ENCODE peak calls at places on chromosome 14, in four cellular contexts. One of them, this sample, is unnamed.

GRCh38 chr14:88166616-88167015 is 156.5 kb downstream of the KCNK10 start:
- DNase-seq in breast epithelium: no peak
- DNase-seq in choroid plexus epithelial cell: no peak
- DNase-seq in upper lobe of left lung: no peak
- DNase-seq in this sample: no peak

GRCh38 chr14:49653508-49653907 is 18.5 kb upstream of the DNAAF2 start:
- DNase-seq in breast epithelium: no peak
- DNase-seq in choroid plexus epithelial cell: no peak
- DNase-seq in upper lobe of left lung: no peak
- DNase-seq in this sample: no peak

GRCh38 chr14:23123419-23123818 is 4.4 kb upstream of the CEBPE start:
- DNase-seq in breast epithelium: peak; percentile 92
- DNase-seq in choroid plexus epithelial cell: no peak
- DNase-seq in upper lobe of left lung: no peak
- DNase-seq in this sample: no peak

GRCh38 chr14:103697601-103698379 is 17.5 kb downstream of the XRCC3 start:
- DNase-seq in breast epithelium: no peak
- DNase-seq in choroid plexus epithelial cell: no peak
- DNase-seq in upper lobe of left lung: no peak
- DNase-seq in this sample: no peak

GRCh38 chr14:29717906-29718305 is 209.7 kb downstream of the PRKD1 start:
- DNase-seq in breast epithelium: no peak
- DNase-seq in choroid plexus epithelial cell: no peak
- DNase-seq in upper lobe of left lung: no peak
- DNase-seq in this sample: no peak

GRCh38 chr14:90546767-90547166 is 149.9 kb downstream of the CALM1 start:
- DNase-seq in breast epithelium: no peak
- DNase-seq in choroid plexus epithelial cell: no peak
- DNase-seq in upper lobe of left lung: no peak
- DNase-seq in this sample: no peak

GRCh38 chr14:51093371-51094281 is 1.3 kb downstream of the TRIM9 start:
- DNase-seq in breast epithelium: no peak
- DNase-seq in choroid plexus epithelial cell: peak; percentile 31
- DNase-seq in upper lobe of left lung: peak; percentile 80
- DNase-seq in this sample: no peak

GRCh38 chr14:22836301-22837058 is at the start of gene MMP14:
- DNase-seq in breast epithelium: no peak
- DNase-seq in choroid plexus epithelial cell: peak; percentile 94
- DNase-seq in upper lobe of left lung: peak; percentile 86
- DNase-seq in this sample: no peak

GRCh38 chr14:88023658-88024187 is 18.8 kb downstream of the GPR65 start:
- DNase-seq in breast epithelium: no peak
- DNase-seq in choroid plexus epithelial cell: no peak
- DNase-seq in upper lobe of left lung: no peak
- DNase-seq in this sample: no peak

GRCh38 chr14:51653096-51653814 is 1.5 kb downstream of the FRMD6 start:
- DNase-seq in breast epithelium: no peak
- DNase-seq in choroid plexus epithelial cell: peak; percentile 88
- DNase-seq in upper lobe of left lung: no peak
- DNase-seq in this sample: no peak

GRCh38 chr14:94045563-94046345 is 19.6 kb downstream of the OTUB2 start:
- DNase-seq in breast epithelium: peak; percentile 41
- DNase-seq in choroid plexus epithelial cell: no peak
- DNase-seq in upper lobe of left lung: no peak
- DNase-seq in this sample: no peak

GRCh38 chr14:94816113-94816512 is 46.2 kb upstream of the GSC start:
- DNase-seq in breast epithelium: no peak
- DNase-seq in choroid plexus epithelial cell: no peak
- DNase-seq in upper lobe of left lung: no peak
- DNase-seq in this sample: no peak

GRCh38 chr14:25820368-25820767 is 770.4 kb upstream of the STXBP6 start:
- DNase-seq in breast epithelium: no peak
- DNase-seq in choroid plexus epithelial cell: no peak
- DNase-seq in upper lobe of left lung: no peak
- DNase-seq in this sample: no peak

GRCh38 chr14:103022669-103023044 is 34.7 kb downstream of the CDC42BPB start:
- DNase-seq in breast epithelium: no peak
- DNase-seq in choroid plexus epithelial cell: peak; percentile 50
- DNase-seq in upper lobe of left lung: no peak
- DNase-seq in this sample: no peak

GRCh38 chr14:105178069-105178867 is 2.8 kb downstream of the NUDT14 start:
- DNase-seq in breast epithelium: no peak
- DNase-seq in choroid plexus epithelial cell: no peak
- DNase-seq in upper lobe of left lung: peak; percentile 67
- DNase-seq in this sample: no peak
- TF ChIP-seq CTCF in breast epithelium: no peak
- TF ChIP-seq CTCF in choroid plexus epithelial cell: no peak
- TF ChIP-seq CTCF in upper lobe of left lung: no peak
- TF ChIP-seq CTCF in this sample: no peak

DNA sequence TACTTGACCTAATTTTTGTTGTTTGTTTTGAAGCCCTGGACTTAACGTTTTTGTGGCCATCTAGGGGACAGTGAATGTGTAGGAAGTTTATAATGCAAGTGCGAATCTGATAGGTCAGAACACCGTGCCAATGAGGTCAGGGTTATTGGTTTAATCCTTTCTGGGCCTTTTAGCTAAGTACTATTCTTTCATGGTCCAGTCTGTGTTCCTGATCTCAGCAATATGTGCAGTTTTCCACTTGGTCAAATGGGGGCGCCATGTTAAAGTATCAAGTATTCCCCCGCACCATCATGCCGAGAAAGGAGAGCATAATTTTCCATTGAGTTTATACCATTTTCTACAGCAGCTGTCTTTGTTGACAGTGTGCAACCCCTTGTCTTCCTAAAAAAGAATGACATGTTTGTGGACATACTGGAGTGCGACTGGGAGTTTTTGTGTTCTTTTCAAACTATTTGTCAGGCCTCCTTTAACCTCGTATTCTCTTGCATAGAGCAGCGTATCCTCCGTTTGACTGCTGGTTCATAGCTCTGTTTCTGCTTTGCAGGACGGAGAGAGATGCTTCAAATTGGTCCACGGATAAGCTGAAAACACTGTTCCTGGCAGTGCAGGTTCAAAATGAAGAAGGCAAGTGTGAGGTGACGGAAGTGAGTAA is 1.3 kb downstream of the AHSA1 start:
- DNase-seq in breast epithelium: no peak
- DNase-seq in choroid plexus epithelial cell: peak; percentile 90
- DNase-seq in upper lobe of left lung: no peak
- DNase-seq in this sample: peak; percentile 1
- TF ChIP-seq CTCF in breast epithelium: peak; percentile 25
- TF ChIP-seq CTCF in choroid plexus epithelial cell: peak; percentile 86
- TF ChIP-seq CTCF in upper lobe of left lung: peak; percentile 39
- TF ChIP-seq CTCF in this sample: peak; percentile 56

DNA sequence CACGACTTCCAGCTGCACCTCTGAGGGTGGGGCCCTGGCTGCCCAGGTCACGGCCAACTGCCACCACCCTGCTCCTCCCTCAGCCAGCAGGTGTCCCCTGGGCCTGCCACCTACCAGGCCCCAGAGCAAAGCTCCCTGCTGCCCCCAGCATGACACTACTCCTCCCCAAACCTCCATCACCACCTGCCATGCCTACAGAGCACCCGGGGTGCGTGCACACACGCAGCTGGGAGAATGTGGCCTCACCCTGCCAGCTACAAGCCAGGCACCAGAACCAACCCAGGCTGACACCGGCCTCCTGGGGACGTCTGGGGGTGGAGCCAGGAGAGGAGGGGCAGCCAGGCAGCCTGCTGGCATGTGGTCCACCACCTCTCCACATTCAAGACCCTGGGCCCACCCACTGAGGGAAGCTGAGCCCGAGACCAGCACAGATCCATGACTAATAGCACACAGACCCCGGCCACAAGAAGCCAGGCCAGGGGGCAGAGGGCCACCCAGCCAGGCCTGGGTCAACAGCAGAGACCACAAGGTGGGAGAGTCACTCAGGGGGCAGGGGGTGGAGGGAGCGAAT is 3.4 kb downstream of the JAG2 start:
- DNase-seq in breast epithelium: no peak
- DNase-seq in choroid plexus epithelial cell: no peak
- DNase-seq in upper lobe of left lung: peak; percentile 70
- DNase-seq in this sample: no peak
- TF ChIP-seq CTCF in breast epithelium: no peak
- TF ChIP-seq CTCF in choroid plexus epithelial cell: no peak
- TF ChIP-seq CTCF in upper lobe of left lung: no peak
- TF ChIP-seq CTCF in this sample: no peak

GRCh38 chr14:41922014-41922413 is 315.3 kb downstream of the LRFN5 start:
- DNase-seq in breast epithelium: no peak
- DNase-seq in choroid plexus epithelial cell: no peak
- DNase-seq in upper lobe of left lung: no peak
- DNase-seq in this sample: no peak

GRCh38 chr14:41925409-41925808 is 318.7 kb downstream of the LRFN5 start:
- DNase-seq in breast epithelium: no peak
- DNase-seq in choroid plexus epithelial cell: peak; percentile 43
- DNase-seq in upper lobe of left lung: no peak
- DNase-seq in this sample: no peak
- TF ChIP-seq CTCF in breast epithelium: no peak
- TF ChIP-seq CTCF in choroid plexus epithelial cell: peak; percentile 50
- TF ChIP-seq CTCF in upper lobe of left lung: no peak
- TF ChIP-seq CTCF in this sample: no peak

GRCh38 chr14:75982724-75983358 is 1.0 kb upstream of the TGFB3 start:
- DNase-seq in breast epithelium: peak; percentile 58
- DNase-seq in choroid plexus epithelial cell: peak; percentile 84
- DNase-seq in upper lobe of left lung: peak; percentile 93
- DNase-seq in this sample: no peak
- TF ChIP-seq CTCF in breast epithelium: no peak
- TF ChIP-seq CTCF in choroid plexus epithelial cell: no peak
- TF ChIP-seq CTCF in upper lobe of left lung: no peak
- TF ChIP-seq CTCF in this sample: no peak

GRCh38 chr14:45128963-45129629 is 5.2 kb downstream of the FKBP3 start:
- DNase-seq in breast epithelium: no peak
- DNase-seq in choroid plexus epithelial cell: no peak
- DNase-seq in upper lobe of left lung: no peak
- DNase-seq in this sample: no peak

GRCh38 chr14:45135181-45135580 is 549 bp upstream of the FANCM start:
- DNase-seq in breast epithelium: no peak
- DNase-seq in choroid plexus epithelial cell: peak; percentile 60
- DNase-seq in upper lobe of left lung: no peak
- DNase-seq in this sample: no peak

GRCh38 chr14:45135659-45136314 is at the start of gene FANCM:
- DNase-seq in breast epithelium: peak; percentile 91
- DNase-seq in choroid plexus epithelial cell: peak; percentile 99
- DNase-seq in upper lobe of left lung: peak; percentile 69
- DNase-seq in this sample: peak; percentile 66

GRCh38 chr14:45133683-45134050 is 614 bp downstream of the FKBP3 start:
- DNase-seq in breast epithelium: no peak
- DNase-seq in choroid plexus epithelial cell: no peak
- DNase-seq in upper lobe of left lung: no peak
- DNase-seq in this sample: no peak

DNA sequence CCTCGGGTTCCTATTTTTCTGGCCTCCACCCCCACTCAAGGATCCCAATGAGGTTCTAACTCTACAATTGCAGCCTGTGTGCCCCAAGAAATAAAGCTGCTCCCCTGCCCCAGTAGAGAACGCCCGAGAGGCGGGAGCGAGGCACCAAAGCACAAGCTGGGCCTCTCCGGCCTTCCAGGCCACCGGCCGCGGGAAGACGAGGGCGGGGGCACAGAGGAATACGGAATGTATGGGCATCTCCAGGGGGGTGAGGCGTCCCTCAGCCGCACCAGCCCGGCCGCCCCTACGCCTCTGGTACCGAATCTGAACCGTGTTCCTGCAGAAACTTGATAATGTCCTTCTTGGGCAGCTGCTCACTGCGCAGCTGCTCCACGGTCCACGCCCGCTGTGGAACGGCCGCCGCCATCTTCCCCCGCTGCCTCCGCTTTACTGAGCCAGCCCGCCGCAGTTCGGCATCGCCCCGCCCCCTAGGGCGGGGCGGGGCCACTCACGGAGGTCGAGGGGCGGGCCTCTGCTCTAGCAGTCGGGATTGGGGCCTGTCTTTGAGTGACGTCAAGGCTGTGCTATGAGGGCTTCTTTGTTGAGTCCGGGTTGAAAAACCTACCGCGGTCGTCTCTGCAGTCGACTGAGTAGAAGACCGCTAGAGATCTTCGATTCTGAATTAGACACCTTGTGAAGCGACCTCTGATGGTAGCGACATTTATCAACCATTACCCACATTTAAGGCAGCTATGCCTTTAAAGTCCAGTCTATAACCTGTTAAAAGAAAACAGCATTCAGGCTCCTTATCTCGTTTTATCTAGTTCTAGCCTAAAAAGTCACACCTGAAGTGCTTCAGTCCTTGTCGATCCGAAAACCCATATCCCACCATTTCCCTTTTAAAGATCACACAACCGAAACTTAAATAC is at the start of gene FKBP3:
- DNase-seq in breast epithelium: peak; percentile 94
- DNase-seq in choroid plexus epithelial cell: peak; percentile 100
- DNase-seq in upper lobe of left lung: peak; percentile 99
- DNase-seq in this sample: peak; percentile 93
- TF ChIP-seq CTCF in breast epithelium: no peak
- TF ChIP-seq CTCF in choroid plexus epithelial cell: peak; percentile 28
- TF ChIP-seq CTCF in upper lobe of left lung: no peak
- TF ChIP-seq CTCF in this sample: peak; percentile 10

DNA sequence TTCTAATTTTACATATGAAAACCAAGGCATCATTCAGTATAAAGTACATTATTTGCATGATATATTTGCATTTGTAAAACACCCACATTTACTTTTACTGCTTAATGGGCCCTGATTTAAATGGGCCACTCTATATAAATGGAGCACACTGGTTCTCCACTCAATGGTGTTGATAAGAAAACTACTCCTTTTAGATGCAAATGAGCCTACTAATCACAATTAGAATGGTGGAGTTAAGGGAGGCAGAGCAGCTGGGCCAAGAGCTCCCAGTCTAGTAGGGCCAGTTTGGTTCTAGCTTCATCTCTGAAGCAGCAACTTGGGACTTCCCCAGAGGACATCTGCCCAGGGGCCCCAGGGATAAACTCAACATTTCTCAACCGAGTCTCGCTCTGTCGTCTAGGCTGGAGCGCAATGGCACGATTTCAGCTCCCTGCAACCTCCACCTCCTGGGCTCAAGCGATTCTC is 120.7 kb downstream of the FOXN3 start:
- DNase-seq in breast epithelium: no peak
- DNase-seq in choroid plexus epithelial cell: no peak
- DNase-seq in upper lobe of left lung: no peak
- DNase-seq in this sample: no peak
- TF ChIP-seq CTCF in breast epithelium: no peak
- TF ChIP-seq CTCF in choroid plexus epithelial cell: no peak
- TF ChIP-seq CTCF in upper lobe of left lung: no peak
- TF ChIP-seq CTCF in this sample: no peak

GRCh38 chr14:55109846-55110245 is 19.2 kb upstream of the LGALS3 start:
- DNase-seq in breast epithelium: no peak
- DNase-seq in choroid plexus epithelial cell: no peak
- DNase-seq in upper lobe of left lung: no peak
- DNase-seq in this sample: no peak

GRCh38 chr14:55107766-55108554 is 21.1 kb upstream of the LGALS3 start:
- DNase-seq in breast epithelium: peak; percentile 82
- DNase-seq in choroid plexus epithelial cell: peak; percentile 99
- DNase-seq in upper lobe of left lung: peak; percentile 91
- DNase-seq in this sample: peak; percentile 26

GRCh38 chr14:55114720-55115119 is 14.3 kb upstream of the LGALS3 start:
- DNase-seq in breast epithelium: no peak
- DNase-seq in choroid plexus epithelial cell: no peak
- DNase-seq in upper lobe of left lung: no peak
- DNase-seq in this sample: no peak

GRCh38 chr14:55115433-55115832 is 13.6 kb upstream of the LGALS3 start:
- DNase-seq in breast epithelium: no peak
- DNase-seq in choroid plexus epithelial cell: no peak
- DNase-seq in upper lobe of left lung: no peak
- DNase-seq in this sample: no peak

GRCh38 chr14:55111122-55111705 is 17.8 kb upstream of the LGALS3 start:
- DNase-seq in breast epithelium: no peak
- DNase-seq in choroid plexus epithelial cell: no peak
- DNase-seq in upper lobe of left lung: no peak
- DNase-seq in this sample: no peak
- TF ChIP-seq CTCF in breast epithelium: no peak
- TF ChIP-seq CTCF in choroid plexus epithelial cell: peak; percentile 7
- TF ChIP-seq CTCF in upper lobe of left lung: no peak
- TF ChIP-seq CTCF in this sample: no peak

This sample was measured in esophagus squamous epithelium.